ENCODE peak calls at places on chromosomes 13 and 19, in six cellular contexts. P, R, G, F, C and Y are unnamed samples.

GRCh38 chr19:14146789-14147216 is 10.4 kb upstream of the ASF1B start:
- DNase-seq in G (no peak), C (peak), R (no peak), P (no peak), F (no peak), Y (no peak)

GRCh38 chr19:8459095-8459494 is 14.3 kb downstream of the HNRNPM start:
- DNase-seq in F (no peak), G (no peak), R (no peak), P (no peak), C (no peak), Y (no peak)

GRCh38 chr13:101829484-101829883 is 377.0 kb downstream of the ITGBL1 start:
- DNase-seq in F (no peak), C (no peak), P (no peak), R (no peak), G (peak), Y (no peak)

GRCh38 chr19:38162094-38162493 is 61.9 kb downstream of the DPF1 start:
- DNase-seq in R (no peak), G (peak), P (no peak), F (no peak), C (no peak), Y (no peak)

GRCh38 chr19:485583-486236 is 10.6 kb upstream of the MADCAM1 start:
- DNase-seq in F (no peak), C (peak), R (no peak), G (no peak), P (peak), Y (peak)

GRCh38 chr19:50060107-50060506 is 34.3 kb downstream of the ZNF473 start:
- DNase-seq in P (no peak), R (no peak), G (no peak), F (no peak), C (no peak), Y (no peak)

GRCh38 chr13:30371649-30372265 is 50.5 kb upstream of the UBE2L5 start:
- DNase-seq in C (no peak), P (peak), G (peak), R (peak), F (peak), Y (no peak)

GRCh38 chr13:112740502-112741131 is 50.8 kb downstream of the ATP11A start:
- DNase-seq in C (peak), F (no peak), R (no peak), P (peak), G (no peak), Y (no peak)

GRCh38 chr13:113924184-113924583 is 49.7 kb downstream of the C13orf46 start:
- DNase-seq in C (no peak), F (no peak), G (no peak), P (no peak), R (no peak), Y (no peak)

GRCh38 chr19:35796645-35797542 is 15.8 kb downstream of the PRODH2 start:
- DNase-seq in G (no peak), F (no peak), P (no peak), R (no peak), C (no peak), Y (no peak)

GRCh38 chr13:32940601-32941000 is 75.6 kb upstream of the KL start:
- DNase-seq in P (no peak), G (no peak), F (no peak), R (no peak), C (no peak), Y (no peak)

GRCh38 chr19:30222993-30223865 is 149.0 kb upstream of the ZNF536 start:
- DNase-seq in R (no peak), G (no peak), P (no peak), F (no peak), C (no peak), Y (peak)

GRCh38 chr13:63327584-63327983 is 1911.9 kb upstream of the PCDH20 start:
- DNase-seq in G (no peak), R (no peak), P (no peak), C (no peak), F (no peak), Y (no peak)

GRCh38 chr13:95480131-95480545 is 72.4 kb upstream of the CLDN10 start:
- DNase-seq in G (no peak), C (no peak), R (peak), F (no peak), P (peak), Y (no peak)

GRCh38 chr13:33204130-33204927 is 81.2 kb downstream of the STARD13 start:
- DNase-seq in P (peak), R (no peak), C (no peak), G (no peak), F (no peak), Y (no peak)

GRCh38 chr13:26025196-26025595 is 26.6 kb downstream of the SHISA2 start:
- DNase-seq in R (no peak), G (no peak), F (no peak), P (no peak), C (no peak), Y (no peak)

GRCh38 chr19:4267101-4267900 is 11.8 kb upstream of the SHD start:
- DNase-seq in C (peak), G (no peak), P (no peak), R (peak), F (peak), Y (peak)

GRCh38 chr13:67137044-67137735 is 92.9 kb downstream of the PCDH9 start:
- DNase-seq in P (no peak), F (no peak), R (no peak), G (no peak), C (no peak), Y (no peak)

GRCh38 chr19:1811942-1812425 is at the start of gene ATP8B3:
- DNase-seq in R (no peak), P (no peak), F (peak), G (no peak), C (no peak), Y (no peak)
- TF ChIP-seq CTCF in R (peak), P (no peak), F (no peak), G (peak), C (no peak), Y (peak)

GRCh38 chr13:44188257-44188656 is 185.4 kb upstream of the SERP2 start:
- DNase-seq in G (peak), P (no peak), F (no peak), R (no peak), C (no peak), Y (no peak)

GRCh38 chr13:44191103-44191502 is 182.5 kb upstream of the SERP2 start:
- DNase-seq in F (no peak), G (no peak), C (no peak), P (no peak), R (no peak), Y (no peak)

GRCh38 chr13:44193731-44194130 is 179.9 kb upstream of the SERP2 start:
- DNase-seq in G (no peak), C (no peak), P (no peak), R (no peak), F (no peak), Y (no peak)

GRCh38 chr13:44189085-44189484 is 184.5 kb upstream of the SERP2 start:
- DNase-seq in F (no peak), C (no peak), G (no peak), R (no peak), P (no peak), Y (no peak)

DNA sequence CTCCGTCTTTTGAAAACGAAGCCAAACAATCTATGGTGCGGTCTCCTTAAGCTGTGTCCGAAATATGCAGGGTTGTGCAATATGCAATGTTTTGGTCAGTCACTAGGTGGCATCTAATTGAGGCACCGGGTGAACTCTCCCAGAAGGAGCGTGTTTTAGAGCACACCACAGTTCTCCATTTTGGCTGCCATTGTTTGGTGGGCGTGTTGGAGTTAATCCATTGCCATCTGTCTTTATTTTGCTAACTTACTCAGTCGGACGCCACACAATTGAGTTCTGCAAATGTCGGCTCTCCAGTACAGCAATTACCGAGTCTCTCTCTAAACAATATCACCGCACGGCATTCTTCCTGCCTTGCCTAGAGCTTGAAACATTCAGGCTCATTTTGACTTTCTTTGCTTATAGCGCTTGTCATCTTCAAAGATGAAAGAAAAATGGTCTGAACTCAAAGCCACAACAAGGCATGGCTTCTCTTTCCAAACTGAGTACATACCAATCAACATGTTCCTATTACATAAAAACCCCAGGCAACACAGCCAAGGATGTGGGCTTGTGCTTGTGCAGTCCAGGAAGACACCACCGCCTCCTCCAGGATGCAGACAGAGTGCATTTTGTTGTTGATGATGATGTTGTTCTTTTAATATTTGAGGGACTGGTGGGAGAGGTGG is 182.0 kb upstream of the SERP2 start:
- DNase-seq in F (peak), G (no peak), P (peak), C (peak), R (peak), Y (peak)
- TF ChIP-seq CTCF in F (peak), G (peak), P (peak), C (peak), R (peak), Y (peak)

GRCh38 chr19:12833747-12834417 is 497 bp downstream of the RTBDN start:
- DNase-seq in C (no peak), P (no peak), G (no peak), F (no peak), R (peak), Y (peak)
- TF ChIP-seq CTCF in C (no peak), P (no peak), G (no peak), F (no peak), R (no peak), Y (no peak)

GRCh38 chr13:38046049-38046376 is 176.4 kb upstream of the TRPC4 start:
- DNase-seq in F (no peak), G (no peak), R (no peak), C (no peak), P (no peak), Y (no peak)

GRCh38 chr13:38042771-38043170 is 173.2 kb upstream of the TRPC4 start:
- DNase-seq in G (no peak), P (no peak), R (no peak), F (no peak), C (no peak), Y (no peak)

GRCh38 chr13:38044067-38044466 is 174.5 kb upstream of the TRPC4 start:
- DNase-seq in R (no peak), C (no peak), P (no peak), F (no peak), G (no peak), Y (no peak)

GRCh38 chr13:38045278-38046048 is 175.9 kb upstream of the TRPC4 start:
- DNase-seq in F (no peak), G (no peak), R (no peak), C (no peak), P (no peak), Y (no peak)
- TF ChIP-seq CTCF in F (no peak), G (peak), R (no peak), C (no peak), P (no peak), Y (peak)

GRCh38 chr19:39401549-39402416 is 4.9 kb upstream of the ZFP36 start:
- DNase-seq in F (peak), G (peak), P (peak), R (peak), C (peak), Y (no peak)
- TF ChIP-seq CTCF in F (no peak), G (no peak), P (no peak), R (no peak), C (no peak), Y (no peak)

DNA sequence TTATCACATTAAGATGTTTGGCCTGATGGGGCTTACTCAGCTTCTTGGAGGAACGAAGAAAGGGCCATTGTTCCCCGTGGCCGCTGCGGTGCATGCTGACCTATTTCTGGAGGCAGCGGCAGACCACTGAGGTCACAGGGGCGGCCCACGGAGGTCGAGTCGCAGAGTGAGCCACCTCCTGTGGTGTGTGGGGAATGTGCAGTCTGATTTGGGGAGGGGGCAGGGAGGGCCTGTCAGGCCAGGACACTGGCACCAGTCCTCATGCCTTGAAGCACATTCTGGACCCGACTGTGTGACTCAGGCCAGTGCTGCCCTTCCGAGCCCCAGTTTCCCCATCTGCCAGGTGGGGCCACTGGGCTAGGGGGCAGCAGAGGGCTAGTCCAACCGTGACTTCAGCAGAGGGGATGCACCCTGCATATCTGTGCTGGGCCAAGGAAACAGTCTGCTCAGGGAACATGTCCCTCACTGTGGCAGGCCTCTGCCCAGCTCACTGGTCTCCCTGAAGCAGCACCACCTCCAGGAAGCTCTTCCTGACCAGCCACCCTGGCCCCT is 6.3 kb downstream of the SLC7A10 start:
- DNase-seq in P (no peak), G (no peak), C (no peak), R (peak), F (no peak), Y (peak)
- TF ChIP-seq CTCF in P (no peak), G (no peak), C (no peak), R (peak), F (no peak), Y (peak)

GRCh38 chr13:40777166-40777956 is 6.4 kb upstream of the MRPS31 start:
- DNase-seq in F (peak), R (peak), C (no peak), P (no peak), G (no peak), Y (peak)
- TF ChIP-seq CTCF in F (peak), R (peak), C (peak), P (peak), G (peak), Y (peak)

DNA sequence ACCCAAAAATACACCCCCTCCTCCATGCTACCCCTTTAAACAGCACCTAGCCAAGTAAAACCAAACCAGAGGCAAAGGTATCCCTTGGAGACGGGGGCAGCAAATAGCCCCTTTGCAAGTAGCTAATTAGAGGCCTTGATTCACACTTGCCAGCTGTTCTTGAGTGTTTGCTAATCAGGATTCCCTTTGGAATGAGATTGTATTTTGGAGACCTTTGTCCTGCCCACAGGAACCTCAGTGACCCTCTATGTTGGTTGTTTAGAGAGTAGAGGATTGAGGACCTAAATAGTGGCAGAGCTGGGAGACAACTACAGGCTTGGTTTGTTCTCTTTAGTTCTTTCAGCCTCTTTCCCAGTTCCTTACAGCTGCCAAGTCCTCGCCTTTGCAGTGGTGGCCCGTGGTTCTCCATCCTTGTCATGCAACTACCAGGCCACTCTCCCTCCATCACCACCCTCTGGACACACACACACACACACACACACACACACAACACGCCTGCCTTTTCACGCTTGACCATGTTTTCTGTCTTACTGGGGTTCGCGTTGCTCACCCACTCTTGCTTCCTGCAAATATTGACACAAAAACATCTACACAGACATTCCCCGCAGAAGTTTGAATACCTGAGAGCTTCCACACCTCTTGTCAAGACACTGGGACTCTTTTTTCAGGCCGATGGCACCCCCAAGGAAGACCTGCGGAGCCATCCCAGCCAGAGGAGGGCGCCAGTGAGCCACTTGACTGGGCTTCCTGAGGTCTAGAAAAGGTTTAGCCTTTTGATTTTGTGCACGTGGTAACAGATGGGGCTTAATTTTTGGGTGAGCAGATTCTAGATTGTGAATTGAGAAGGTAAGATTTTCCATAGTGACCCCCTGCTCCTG is 80.0 kb upstream of the GPR183 start:
- DNase-seq in C (no peak), F (peak), G (no peak), P (no peak), R (peak), Y (peak)
- TF ChIP-seq CTCF in C (no peak), F (peak), G (peak), P (peak), R (peak), Y (peak)

DNA sequence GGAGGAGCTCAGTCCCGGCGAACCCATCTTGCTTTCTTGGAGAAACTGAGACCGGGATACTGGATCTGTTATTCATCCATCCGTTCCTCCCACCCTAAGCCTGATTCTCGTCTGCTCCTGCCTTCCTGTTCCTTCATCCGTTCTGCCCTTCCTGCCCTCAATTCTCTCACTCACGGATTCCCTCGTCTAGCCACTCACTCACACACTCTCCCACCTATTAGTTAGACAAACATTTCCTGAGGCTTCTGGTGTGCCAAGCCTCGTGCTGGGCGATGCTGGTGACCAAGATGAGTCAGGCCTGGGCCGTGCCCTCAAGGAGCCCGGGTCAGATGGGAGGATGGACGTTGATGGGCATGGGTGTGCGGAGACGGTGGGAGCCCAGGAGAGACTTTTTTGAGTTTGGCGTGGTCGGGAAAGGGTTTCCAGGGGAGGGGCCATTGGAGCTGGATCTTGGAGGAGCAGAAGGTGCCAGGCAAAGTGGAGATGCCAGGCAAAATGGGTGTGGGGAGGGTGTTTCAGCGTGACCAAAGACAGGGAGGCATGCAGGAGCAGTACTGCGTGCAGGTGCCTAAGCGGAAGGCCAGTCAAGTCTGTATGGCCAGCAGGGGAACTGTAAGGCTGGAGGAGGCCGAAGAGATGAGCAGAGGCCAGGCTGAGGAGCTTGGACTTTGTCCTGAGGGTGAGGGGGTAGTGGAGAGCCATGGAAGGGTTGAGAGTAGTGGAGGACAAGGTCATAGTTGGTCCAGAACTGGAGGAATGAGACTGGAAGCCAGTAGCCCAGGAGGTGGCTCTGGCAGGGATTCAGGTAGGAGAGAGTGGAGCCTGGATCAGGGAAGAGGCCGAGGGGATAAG is 7.4 kb upstream of the CNFN start:
- DNase-seq in R (peak), C (peak), F (no peak), P (no peak), G (no peak), Y (no peak)
- TF ChIP-seq CTCF in R (no peak), C (no peak), F (no peak), P (no peak), G (no peak), Y (no peak)

GRCh38 chr13:70568571-70568970 is 460.3 kb upstream of the KLHL1 start:
- DNase-seq in G (peak), F (no peak), P (no peak), C (no peak), R (no peak), Y (peak)
- TF ChIP-seq CTCF in G (peak), F (no peak), P (peak), C (no peak), R (peak), Y (peak)